ENCODE peak calls at places on chromosome 10, in six cellular contexts. M, E, A, I, X and T are unnamed samples.

GRCh38 chr10:2985729-2986232 is 81.6 kb upstream of the PFKP start:
- DNase-seq in M (no peak), A (no peak), I (peak), X (no peak), E (no peak), T (no peak)

GRCh38 chr10:95331596-95332130 is 40.9 kb upstream of the PDLIM1 start:
- DNase-seq in A (no peak), I (no peak), X (no peak), E (no peak), M (no peak), T (no peak)

GRCh38 chr10:129199826-129200225 is 267.2 kb upstream of the MGMT start:
- DNase-seq in I (no peak), M (no peak), A (no peak), X (no peak), E (no peak), T (no peak)

GRCh38 chr10:45278860-45279498 is 36.4 kb downstream of the OR13A1 start:
- DNase-seq in A (no peak), I (no peak), X (no peak), E (no peak), M (no peak), T (no peak)

GRCh38 chr10:63761243-63761642 is 240.0 kb downstream of the REEP3 start:
- DNase-seq in M (no peak), E (no peak), X (no peak), I (peak), A (no peak), T (no peak)

GRCh38 chr10:71547841-71548493 is 151.2 kb downstream of the CDH23 start:
- DNase-seq in M (no peak), A (no peak), E (no peak), X (peak), I (no peak), T (no peak)

GRCh38 chr10:8071006-8071405 is 16.5 kb downstream of the GATA3 start:
- DNase-seq in M (no peak), E (no peak), X (no peak), A (no peak), I (no peak), T (no peak)

GRCh38 chr10:4249841-4250496 is 465.0 kb upstream of the KLF6 start:
- DNase-seq in I (no peak), A (no peak), E (no peak), X (no peak), M (no peak), T (no peak)

GRCh38 chr10:107546239-107546638 is 381.7 kb upstream of the SORCS1 start:
- DNase-seq in E (no peak), X (no peak), M (no peak), A (no peak), I (no peak), T (no peak)

GRCh38 chr10:131532745-131533341 is 221.3 kb upstream of the TCERG1L start:
- DNase-seq in X (no peak), A (no peak), M (no peak), I (no peak), E (no peak), T (no peak)

GRCh38 chr10:129320340-129320739 is 146.7 kb upstream of the MGMT start:
- DNase-seq in I (no peak), X (no peak), E (no peak), A (no peak), M (no peak), T (no peak)

GRCh38 chr10:35335133-35335532 is 1.2 kb upstream of the CCNY start:
- DNase-seq in I (no peak), X (no peak), M (no peak), E (peak), A (no peak), T (no peak)

GRCh38 chr10:103852856-103853255 is 2.5 kb downstream of the SH3PXD2A start:
- DNase-seq in E (no peak), M (no peak), A (no peak), X (no peak), I (no peak), T (no peak)

GRCh38 chr10:116947838-116948529 is 57.0 kb downstream of the SHTN1 start:
- DNase-seq in I (peak), M (no peak), E (peak), X (no peak), A (no peak), T (no peak)

GRCh38 chr10:97192952-97193435 is 7.2 kb upstream of the SLIT1 start:
- DNase-seq in M (no peak), A (no peak), E (no peak), I (no peak), X (no peak), T (no peak)

GRCh38 chr10:89414879-89415821 is 782 bp downstream of the IFIT5 start:
- DNase-seq in I (peak), X (peak), M (peak), E (no peak), A (peak), T (peak)

GRCh38 chr10:120212275-120212674 is 244.8 kb upstream of the PLPP4 start:
- DNase-seq in X (no peak), A (no peak), M (no peak), I (no peak), E (no peak), T (no peak)
- H3K27ac ChIP-seq in X (no peak), A (no peak), M (no peak), I (no peak), E (no peak), T (no peak)

GRCh38 chr10:87707254-87707653 is 47.6 kb downstream of the PAPSS2 start:
- DNase-seq in A (no peak), M (no peak), I (no peak), E (no peak), X (no peak), T (no peak)

GRCh38 chr10:87702260-87702972 is 42.7 kb downstream of the PAPSS2 start:
- DNase-seq in M (no peak), X (no peak), E (no peak), I (peak), A (no peak), T (no peak)

GRCh38 chr10:87702973-87703294 is 43.3 kb downstream of the PAPSS2 start:
- DNase-seq in M (no peak), X (no peak), I (no peak), A (no peak), E (no peak), T (no peak)

GRCh38 chr10:87706731-87707130 is 47.1 kb downstream of the PAPSS2 start:
- DNase-seq in I (no peak), M (no peak), X (no peak), A (no peak), E (no peak), T (no peak)

GRCh38 chr10:87705339-87705738 is 45.7 kb downstream of the PAPSS2 start:
- DNase-seq in X (no peak), E (no peak), A (no peak), I (peak), M (no peak), T (no peak)
- H3K27ac ChIP-seq in X (no peak), E (no peak), A (no peak), I (peak), M (no peak), T (no peak)

GRCh38 chr10:663466-663751 is 26.1 kb downstream of the DIP2C start:
- DNase-seq in I (no peak), X (no peak), M (no peak), A (no peak), E (no peak), T (no peak)
- H3K27ac ChIP-seq in I (no peak), X (no peak), M (no peak), A (no peak), E (no peak), T (no peak)

DNA sequence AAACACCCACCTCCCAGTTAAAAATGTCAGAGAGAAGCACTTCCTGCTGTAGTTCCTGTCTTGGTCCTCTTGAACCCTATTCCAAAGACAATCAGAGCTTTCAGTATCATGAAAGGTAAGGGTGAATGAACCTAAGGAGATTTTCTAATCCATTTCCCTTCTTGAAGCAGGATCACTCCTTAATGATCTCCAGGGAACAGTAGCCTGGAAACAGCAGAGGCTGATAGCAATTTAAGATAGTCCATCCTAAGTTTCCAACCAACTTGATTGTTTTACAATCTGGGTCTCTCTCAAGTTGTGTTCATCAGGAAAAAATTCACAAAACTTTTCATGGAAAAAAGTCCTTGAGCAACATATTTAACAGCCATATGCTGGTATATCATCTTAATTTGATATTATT is 273.6 kb downstream of the NEBL start:
- DNase-seq in M (no peak), I (no peak), A (no peak), X (no peak), E (no peak), T (no peak)
- H3K27ac ChIP-seq in M (peak), I (no peak), A (no peak), X (no peak), E (no peak), T (no peak)

GRCh38 chr10:22618081-22618785 is 96.1 kb downstream of the PIP4K2A start:
- DNase-seq in E (peak), X (no peak), I (peak), A (no peak), M (no peak), T (no peak)

GRCh38 chr10:22617516-22617915 is 96.9 kb downstream of the PIP4K2A start:
- DNase-seq in X (no peak), M (no peak), E (no peak), I (no peak), A (no peak), T (no peak)

GRCh38 chr10:22620140-22620857 is 94.1 kb downstream of the PIP4K2A start:
- DNase-seq in X (peak), A (no peak), I (peak), M (peak), E (no peak), T (no peak)

GRCh38 chr10:22620929-22621328 is 93.4 kb downstream of the PIP4K2A start:
- DNase-seq in X (no peak), E (no peak), M (no peak), A (no peak), I (no peak), T (no peak)

GRCh38 chr10:22619111-22619510 is 95.3 kb downstream of the PIP4K2A start:
- DNase-seq in I (no peak), M (no peak), X (no peak), A (no peak), E (no peak), T (no peak)
- H3K27ac ChIP-seq in I (peak), M (peak), X (peak), A (no peak), E (no peak), T (no peak)

GRCh38 chr10:113000454-113000853 is 50.4 kb downstream of the TCF7L2 start:
- DNase-seq in X (no peak), I (no peak), A (no peak), M (no peak), E (no peak), T (no peak)
- H3K27ac ChIP-seq in X (peak), I (peak), A (no peak), M (peak), E (no peak), T (no peak)

DNA sequence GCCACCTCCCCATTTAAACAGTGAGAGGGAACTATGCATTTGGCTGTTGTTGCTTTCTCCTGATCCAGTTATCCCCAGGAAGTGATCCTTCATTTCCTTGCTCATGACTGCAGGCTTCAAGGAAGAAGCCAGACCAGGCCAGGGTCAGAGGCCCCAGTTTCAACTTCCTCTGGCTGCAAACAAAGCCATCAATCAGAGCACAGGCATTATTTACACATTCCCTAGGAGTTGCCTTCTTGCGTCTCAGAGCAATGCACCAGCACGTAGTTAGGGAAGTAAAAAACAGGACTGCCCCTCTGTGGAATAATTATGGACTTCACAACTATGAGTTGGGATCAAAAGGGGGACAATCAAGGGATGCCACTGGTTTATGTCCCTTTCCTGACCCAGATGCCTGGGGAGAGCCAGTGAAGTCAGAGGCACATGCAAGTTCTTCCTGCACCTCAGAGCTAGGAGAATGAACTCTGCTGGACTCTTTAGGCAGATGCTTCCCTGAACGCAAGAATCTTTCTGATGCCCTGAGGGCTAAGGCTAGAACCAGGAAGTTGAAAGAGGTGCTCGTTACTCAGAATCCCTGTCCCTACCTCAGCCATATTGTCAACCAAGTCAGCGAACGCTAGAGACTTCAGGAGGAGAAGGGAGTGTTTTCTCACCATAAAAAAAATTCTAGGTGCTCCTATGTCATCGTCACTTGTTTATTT is 359.1 kb downstream of the PRPF18 start:
- DNase-seq in I (no peak), M (no peak), A (no peak), X (no peak), E (no peak), T (no peak)
- H3K27ac ChIP-seq in I (no peak), M (peak), A (no peak), X (no peak), E (no peak), T (no peak)

GRCh38 chr10:24240001-24240751 is 31.2 kb downstream of the KIAA1217 start:
- DNase-seq in E (peak), A (no peak), M (no peak), X (no peak), I (no peak), T (no peak)
- H3K27ac ChIP-seq in E (no peak), A (no peak), M (no peak), X (no peak), I (no peak), T (no peak)

DNA sequence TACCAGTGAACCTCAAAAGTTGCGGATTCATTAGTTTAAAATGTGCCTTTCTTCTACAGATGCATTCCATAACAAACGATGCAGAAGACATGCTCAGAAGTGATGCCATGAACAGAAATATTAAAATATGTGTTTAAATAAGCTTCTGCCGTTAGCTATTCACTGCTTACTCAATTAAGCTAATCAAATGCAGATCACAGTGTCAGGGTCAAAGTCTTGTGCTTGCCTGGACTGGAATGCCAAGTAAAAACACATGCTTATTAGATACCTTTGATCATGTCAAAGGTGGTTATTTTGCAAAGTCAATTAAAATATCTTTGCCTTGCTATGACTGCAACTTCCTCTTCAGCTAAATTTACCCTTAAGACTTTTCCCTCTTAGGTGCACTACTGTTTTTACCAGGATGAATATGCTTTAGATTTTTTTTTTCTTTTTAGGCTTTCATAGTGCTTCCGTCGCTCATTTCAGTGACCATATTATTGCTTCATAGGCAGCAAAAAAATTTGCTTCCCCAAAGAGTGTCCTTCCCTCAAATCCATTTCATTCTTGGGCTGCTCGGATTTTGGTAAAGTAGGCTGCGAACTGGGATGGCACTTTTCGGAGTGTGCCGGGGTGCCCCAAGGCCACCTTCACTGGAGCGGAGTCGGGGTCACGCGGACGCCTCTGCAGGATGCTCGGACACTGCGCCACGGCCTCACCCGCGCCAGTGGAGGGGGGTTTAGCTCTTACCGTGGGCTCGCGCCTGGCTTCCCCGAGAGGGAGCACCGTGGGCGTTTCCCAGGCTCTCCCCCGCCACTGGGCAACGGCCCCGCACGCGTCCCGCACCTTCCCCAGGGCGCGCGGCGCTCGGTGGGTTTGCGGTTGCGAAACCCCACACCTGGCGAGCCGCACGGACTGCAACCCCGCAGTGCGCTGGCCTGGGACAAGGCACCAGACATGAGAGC is 743 bp downstream of the ASB13 start:
- DNase-seq in A (no peak), I (no peak), X (peak), E (peak), M (no peak), T (no peak)
- H3K27ac ChIP-seq in A (no peak), I (peak), X (peak), E (peak), M (peak), T (no peak)

GRCh38 chr10:14910953-14911352 is 32.3 kb downstream of the SUV39H2 start:
- DNase-seq in A (no peak), I (no peak), E (no peak), X (no peak), M (no peak), T (no peak)
- H3K27ac ChIP-seq in A (no peak), I (no peak), E (no peak), X (no peak), M (no peak), T (no peak)